ENCODE peak calls at places on chromosomes 6 and 20, in ten cellular contexts. One of them, this sample, is unnamed.
A peak's percentile ranks its signal among the peaks of the same experiment; 100 is the strongest.

GRCh38 chr20:8673116-8673515 is 395.8 kb upstream of the PLCB4 start:
- DNase-seq in dorsolateral prefrontal cortex: no peak
- DNase-seq in foreskin fibroblast: no peak
- DNase-seq in mammary epithelial cell: no peak
- DNase-seq in fibroblast of the aortic adventitia: no peak
- DNase-seq in left lung: no peak
- DNase-seq in fibroblast of villous mesenchyme: no peak
- DNase-seq in AG10803: no peak
- DNase-seq in RWPE1: no peak
- DNase-seq in D721Med: no peak
- DNase-seq in this sample: no peak

GRCh38 chr6:117265425-117266266 is at the start of gene VGLL2:
- DNase-seq in dorsolateral prefrontal cortex: no peak
- DNase-seq in foreskin fibroblast: peak; percentile 77
- DNase-seq in mammary epithelial cell: peak; percentile 20
- DNase-seq in fibroblast of the aortic adventitia: peak; percentile 27
- DNase-seq in left lung: peak; percentile 39
- DNase-seq in fibroblast of villous mesenchyme: peak; percentile 3
- DNase-seq in AG10803: peak; percentile 35
- DNase-seq in RWPE1: no peak
- DNase-seq in D721Med: peak; percentile 51
- DNase-seq in this sample: peak; percentile 69

GRCh38 chr6:25706314-25707014 is 48.1 kb upstream of the SLC17A4 start:
- DNase-seq in dorsolateral prefrontal cortex: no peak
- DNase-seq in foreskin fibroblast: peak; percentile 44
- DNase-seq in mammary epithelial cell: peak; percentile 8
- DNase-seq in fibroblast of the aortic adventitia: peak; percentile 7
- DNase-seq in left lung: no peak
- DNase-seq in fibroblast of villous mesenchyme: peak; percentile 10
- DNase-seq in AG10803: no peak
- DNase-seq in RWPE1: no peak
- DNase-seq in D721Med: no peak
- DNase-seq in this sample: no peak

GRCh38 chr20:63968928-63969760 is 586 bp downstream of the ZNF512B start:
- DNase-seq in dorsolateral prefrontal cortex: peak; percentile 38
- DNase-seq in foreskin fibroblast: peak; percentile 29
- DNase-seq in mammary epithelial cell: no peak
- DNase-seq in fibroblast of the aortic adventitia: no peak
- DNase-seq in left lung: no peak
- DNase-seq in fibroblast of villous mesenchyme: no peak
- DNase-seq in AG10803: no peak
- DNase-seq in RWPE1: no peak
- DNase-seq in D721Med: no peak
- DNase-seq in this sample: peak; percentile 59

GRCh38 chr20:17966432-17967312 is 1.9 kb downstream of the SNX5 start:
- DNase-seq in dorsolateral prefrontal cortex: no peak
- DNase-seq in foreskin fibroblast: peak; percentile 55
- DNase-seq in mammary epithelial cell: peak; percentile 36
- DNase-seq in fibroblast of the aortic adventitia: peak; percentile 61
- DNase-seq in left lung: no peak
- DNase-seq in fibroblast of villous mesenchyme: peak; percentile 61
- DNase-seq in AG10803: peak; percentile 51
- DNase-seq in RWPE1: no peak
- DNase-seq in D721Med: no peak
- DNase-seq in this sample: no peak

GRCh38 chr6:80502871-80503270 is 396.4 kb downstream of the BCKDHB start:
- DNase-seq in dorsolateral prefrontal cortex: no peak
- DNase-seq in foreskin fibroblast: peak; percentile 32
- DNase-seq in mammary epithelial cell: no peak
- DNase-seq in fibroblast of the aortic adventitia: peak; percentile 18
- DNase-seq in left lung: no peak
- DNase-seq in fibroblast of villous mesenchyme: peak; percentile 64
- DNase-seq in AG10803: peak; percentile 56
- DNase-seq in RWPE1: no peak
- DNase-seq in D721Med: no peak
- DNase-seq in this sample: no peak

GRCh38 chr6:85464260-85464644 is 14.4 kb downstream of the NT5E start:
- DNase-seq in dorsolateral prefrontal cortex: no peak
- DNase-seq in foreskin fibroblast: peak; percentile 98
- DNase-seq in mammary epithelial cell: peak; percentile 92
- DNase-seq in fibroblast of the aortic adventitia: peak; percentile 97
- DNase-seq in left lung: no peak
- DNase-seq in fibroblast of villous mesenchyme: peak; percentile 97
- DNase-seq in AG10803: peak; percentile 93
- DNase-seq in RWPE1: peak; percentile 85
- DNase-seq in D721Med: no peak
- DNase-seq in this sample: no peak

GRCh38 chr20:32440069-32440757 is 82.1 kb downstream of the ASXL1 start:
- DNase-seq in dorsolateral prefrontal cortex: no peak
- DNase-seq in foreskin fibroblast: no peak
- DNase-seq in mammary epithelial cell: no peak
- DNase-seq in fibroblast of the aortic adventitia: no peak
- DNase-seq in left lung: no peak
- DNase-seq in fibroblast of villous mesenchyme: no peak
- DNase-seq in AG10803: no peak
- DNase-seq in RWPE1: no peak
- DNase-seq in D721Med: no peak
- DNase-seq in this sample: peak; percentile 33

GRCh38 chr20:53550590-53551187 is 43.0 kb downstream of the ZNF217 start:
- DNase-seq in dorsolateral prefrontal cortex: no peak
- DNase-seq in foreskin fibroblast: no peak
- DNase-seq in mammary epithelial cell: no peak
- DNase-seq in fibroblast of the aortic adventitia: peak; percentile 62
- DNase-seq in left lung: no peak
- DNase-seq in fibroblast of villous mesenchyme: no peak
- DNase-seq in AG10803: no peak
- DNase-seq in RWPE1: no peak
- DNase-seq in D721Med: no peak
- DNase-seq in this sample: no peak

GRCh38 chr20:3354247-3354646 is 53.2 kb downstream of the DNAAF9 start:
- DNase-seq in dorsolateral prefrontal cortex: no peak
- DNase-seq in foreskin fibroblast: no peak
- DNase-seq in mammary epithelial cell: no peak
- DNase-seq in fibroblast of the aortic adventitia: no peak
- DNase-seq in left lung: no peak
- DNase-seq in fibroblast of villous mesenchyme: no peak
- DNase-seq in AG10803: no peak
- DNase-seq in RWPE1: no peak
- DNase-seq in D721Med: no peak
- DNase-seq in this sample: no peak

GRCh38 chr6:99425647-99426453 is 742 bp upstream of the PNISR start:
- DNase-seq in dorsolateral prefrontal cortex: peak; percentile 83
- DNase-seq in foreskin fibroblast: peak; percentile 95
- DNase-seq in mammary epithelial cell: peak; percentile 77
- DNase-seq in fibroblast of the aortic adventitia: peak; percentile 83
- DNase-seq in left lung: peak; percentile 88
- DNase-seq in fibroblast of villous mesenchyme: peak; percentile 90
- DNase-seq in AG10803: peak; percentile 88
- DNase-seq in RWPE1: peak; percentile 71
- DNase-seq in D721Med: no peak
- DNase-seq in this sample: peak; percentile 61

GRCh38 chr6:75024796-75025195 is 181.1 kb downstream of the COL12A1 start:
- DNase-seq in dorsolateral prefrontal cortex: no peak
- DNase-seq in foreskin fibroblast: peak; percentile 47
- DNase-seq in mammary epithelial cell: no peak
- DNase-seq in fibroblast of the aortic adventitia: no peak
- DNase-seq in left lung: no peak
- DNase-seq in fibroblast of villous mesenchyme: no peak
- DNase-seq in AG10803: no peak
- DNase-seq in RWPE1: no peak
- DNase-seq in D721Med: no peak
- DNase-seq in this sample: no peak

DNA sequence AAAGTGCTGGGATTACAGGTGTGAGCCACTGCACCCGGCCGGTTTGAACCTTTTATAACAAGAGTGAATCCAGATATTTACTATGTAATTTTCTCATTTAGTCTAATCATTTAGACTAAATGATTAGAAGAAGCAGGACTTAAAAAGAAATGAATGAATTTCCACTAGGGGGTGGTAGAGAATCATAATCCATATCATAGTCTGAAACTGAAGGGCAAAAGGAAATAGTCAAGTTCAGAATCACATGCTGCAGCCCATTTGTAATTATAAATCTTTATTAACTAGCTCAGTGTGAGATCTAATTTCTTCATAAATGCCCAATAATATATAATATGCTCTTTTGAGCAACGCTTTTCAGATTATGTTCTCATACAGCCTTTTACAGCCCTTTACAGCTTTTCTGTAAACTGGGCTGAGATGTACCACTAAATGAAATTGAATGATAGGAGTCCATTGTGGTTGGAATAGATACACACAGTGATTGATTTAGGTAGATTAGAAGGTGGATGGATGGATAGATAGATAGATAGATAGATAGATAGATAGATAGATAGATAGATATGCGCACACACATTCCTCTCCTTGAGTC is 31.8 kb downstream of the PSMB9 start:
- DNase-seq in dorsolateral prefrontal cortex: no peak
- DNase-seq in foreskin fibroblast: peak; percentile 84
- DNase-seq in mammary epithelial cell: peak; percentile 45
- DNase-seq in fibroblast of the aortic adventitia: peak; percentile 87
- DNase-seq in left lung: no peak
- DNase-seq in fibroblast of villous mesenchyme: peak; percentile 86
- DNase-seq in AG10803: peak; percentile 73
- DNase-seq in RWPE1: peak; percentile 57
- DNase-seq in D721Med: no peak
- DNase-seq in this sample: no peak
- TF ChIP-seq CTCF in dorsolateral prefrontal cortex: peak; percentile 82
- TF ChIP-seq CTCF in foreskin fibroblast: peak; percentile 28
- TF ChIP-seq CTCF in mammary epithelial cell: peak; percentile 29
- TF ChIP-seq CTCF in fibroblast of the aortic adventitia: peak; percentile 50
- TF ChIP-seq CTCF in left lung: peak; percentile 55
- TF ChIP-seq CTCF in fibroblast of villous mesenchyme: peak; percentile 55
- TF ChIP-seq CTCF in AG10803: peak; percentile 74
- TF ChIP-seq CTCF in RWPE1: peak; percentile 63
- TF ChIP-seq CTCF in D721Med: peak; percentile 78
- TF ChIP-seq CTCF in this sample: peak; percentile 72

DNA sequence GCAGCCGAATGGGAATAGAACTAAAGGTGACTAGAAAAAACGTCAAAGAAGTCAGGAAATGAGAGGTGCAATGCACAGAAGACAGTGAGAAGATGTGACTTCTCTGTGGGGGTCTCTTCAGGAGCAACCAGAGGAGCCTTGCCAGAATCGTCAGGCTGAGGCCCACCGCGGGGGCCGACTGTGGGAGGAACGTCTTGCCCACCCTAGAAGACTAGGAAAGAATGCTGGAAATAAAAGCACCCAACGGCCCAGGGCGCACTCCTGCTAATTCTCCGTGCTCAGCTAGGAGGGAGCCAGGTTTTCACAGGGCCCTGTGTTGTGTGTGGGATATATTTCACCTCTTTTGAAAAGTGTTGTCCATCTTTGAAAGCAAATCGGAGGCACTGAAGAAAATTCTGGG is 129.2 kb downstream of the SMOC2 start:
- DNase-seq in dorsolateral prefrontal cortex: no peak
- DNase-seq in foreskin fibroblast: no peak
- DNase-seq in mammary epithelial cell: no peak
- DNase-seq in fibroblast of the aortic adventitia: no peak
- DNase-seq in left lung: no peak
- DNase-seq in fibroblast of villous mesenchyme: no peak
- DNase-seq in AG10803: no peak
- DNase-seq in RWPE1: no peak
- DNase-seq in D721Med: no peak
- DNase-seq in this sample: no peak
- TF ChIP-seq CTCF in dorsolateral prefrontal cortex: no peak
- TF ChIP-seq CTCF in foreskin fibroblast: no peak
- TF ChIP-seq CTCF in mammary epithelial cell: no peak
- TF ChIP-seq CTCF in fibroblast of the aortic adventitia: no peak
- TF ChIP-seq CTCF in left lung: no peak
- TF ChIP-seq CTCF in fibroblast of villous mesenchyme: no peak
- TF ChIP-seq CTCF in AG10803: no peak
- TF ChIP-seq CTCF in RWPE1: no peak
- TF ChIP-seq CTCF in D721Med: no peak
- TF ChIP-seq CTCF in this sample: no peak

GRCh38 chr6:110363748-110364147 is 5.6 kb upstream of the METTL24 start:
- DNase-seq in dorsolateral prefrontal cortex: no peak
- DNase-seq in foreskin fibroblast: no peak
- DNase-seq in mammary epithelial cell: no peak
- DNase-seq in fibroblast of the aortic adventitia: no peak
- DNase-seq in left lung: no peak
- DNase-seq in fibroblast of villous mesenchyme: no peak
- DNase-seq in AG10803: no peak
- DNase-seq in RWPE1: no peak
- DNase-seq in D721Med: no peak
- DNase-seq in this sample: no peak

GRCh38 chr6:110357696-110358535 is at the start of gene METTL24:
- DNase-seq in dorsolateral prefrontal cortex: no peak
- DNase-seq in foreskin fibroblast: peak; percentile 19
- DNase-seq in mammary epithelial cell: no peak
- DNase-seq in fibroblast of the aortic adventitia: no peak
- DNase-seq in left lung: no peak
- DNase-seq in fibroblast of villous mesenchyme: no peak
- DNase-seq in AG10803: no peak
- DNase-seq in RWPE1: no peak
- DNase-seq in D721Med: no peak
- DNase-seq in this sample: no peak

GRCh38 chr6:110358536-110359148 is 493 bp upstream of the METTL24 start:
- DNase-seq in dorsolateral prefrontal cortex: no peak
- DNase-seq in foreskin fibroblast: peak; percentile 14
- DNase-seq in mammary epithelial cell: no peak
- DNase-seq in fibroblast of the aortic adventitia: no peak
- DNase-seq in left lung: no peak
- DNase-seq in fibroblast of villous mesenchyme: no peak
- DNase-seq in AG10803: no peak
- DNase-seq in RWPE1: no peak
- DNase-seq in D721Med: no peak
- DNase-seq in this sample: no peak

GRCh38 chr6:110359554-110359953 is 1.4 kb upstream of the METTL24 start:
- DNase-seq in dorsolateral prefrontal cortex: no peak
- DNase-seq in foreskin fibroblast: no peak
- DNase-seq in mammary epithelial cell: no peak
- DNase-seq in fibroblast of the aortic adventitia: no peak
- DNase-seq in left lung: no peak
- DNase-seq in fibroblast of villous mesenchyme: no peak
- DNase-seq in AG10803: no peak
- DNase-seq in RWPE1: no peak
- DNase-seq in D721Med: no peak
- DNase-seq in this sample: no peak

GRCh38 chr6:110360671-110361070 is 2.5 kb upstream of the METTL24 start:
- DNase-seq in dorsolateral prefrontal cortex: no peak
- DNase-seq in foreskin fibroblast: no peak
- DNase-seq in mammary epithelial cell: no peak
- DNase-seq in fibroblast of the aortic adventitia: no peak
- DNase-seq in left lung: no peak
- DNase-seq in fibroblast of villous mesenchyme: no peak
- DNase-seq in AG10803: no peak
- DNase-seq in RWPE1: no peak
- DNase-seq in D721Med: no peak
- DNase-seq in this sample: no peak
- TF ChIP-seq CTCF in dorsolateral prefrontal cortex: no peak
- TF ChIP-seq CTCF in foreskin fibroblast: no peak
- TF ChIP-seq CTCF in mammary epithelial cell: no peak
- TF ChIP-seq CTCF in fibroblast of the aortic adventitia: no peak
- TF ChIP-seq CTCF in left lung: no peak
- TF ChIP-seq CTCF in fibroblast of villous mesenchyme: no peak
- TF ChIP-seq CTCF in AG10803: no peak
- TF ChIP-seq CTCF in RWPE1: no peak
- TF ChIP-seq CTCF in D721Med: no peak
- TF ChIP-seq CTCF in this sample: no peak

DNA sequence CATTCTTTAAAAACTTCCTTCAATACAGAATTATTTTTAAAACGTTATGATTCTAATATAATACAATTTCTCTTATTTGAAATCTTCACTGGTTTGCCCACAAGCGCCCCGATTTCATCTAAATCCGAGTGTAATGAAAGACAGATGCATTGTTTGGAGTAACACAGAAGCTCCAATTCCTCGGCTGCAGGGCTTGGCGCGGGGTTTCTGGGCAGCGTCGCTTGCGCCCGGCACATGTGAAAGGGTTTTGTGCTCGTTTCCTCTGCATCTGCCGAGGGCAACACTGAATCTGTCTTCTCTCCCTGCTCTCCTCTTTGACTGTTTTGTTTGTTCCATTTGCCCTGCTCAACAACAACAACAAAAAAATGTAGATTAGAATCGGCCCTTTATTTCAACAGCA is 248.6 kb upstream of the QKI start:
- DNase-seq in dorsolateral prefrontal cortex: peak; percentile 89
- DNase-seq in foreskin fibroblast: peak; percentile 4
- DNase-seq in mammary epithelial cell: no peak
- DNase-seq in fibroblast of the aortic adventitia: no peak
- DNase-seq in left lung: no peak
- DNase-seq in fibroblast of villous mesenchyme: no peak
- DNase-seq in AG10803: no peak
- DNase-seq in RWPE1: no peak
- DNase-seq in D721Med: no peak
- DNase-seq in this sample: no peak
- TF ChIP-seq CTCF in dorsolateral prefrontal cortex: no peak
- TF ChIP-seq CTCF in foreskin fibroblast: no peak
- TF ChIP-seq CTCF in mammary epithelial cell: no peak
- TF ChIP-seq CTCF in fibroblast of the aortic adventitia: no peak
- TF ChIP-seq CTCF in left lung: no peak
- TF ChIP-seq CTCF in fibroblast of villous mesenchyme: no peak
- TF ChIP-seq CTCF in AG10803: no peak
- TF ChIP-seq CTCF in RWPE1: no peak
- TF ChIP-seq CTCF in D721Med: no peak
- TF ChIP-seq CTCF in this sample: no peak